ENCODE peak calls at places on chromosome 19, in eight cellular contexts. N, Y, J, P, C, X, F and U are unnamed samples. For H3K4me1, the result is how much of the 10 kb centered on the place peaks cover.

GRCh38 chr19:22610121-22610520 is 24.0 kb upstream of the ZNF492 start:
- DNase-seq in N (no peak), C (no peak), P (no peak), Y (no peak), F (no peak), X (no peak), J (no peak), U (no peak)

GRCh38 chr19:32566246-32566830 is 14.7 kb upstream of the PDCD5 start:
- DNase-seq in Y (no peak), P (no peak), J (no peak), C (no peak), X (no peak), N (no peak), F (no peak), U (no peak)

GRCh38 chr19:7550987-7551761 is 15.7 kb downstream of the PNPLA6 start:
- DNase-seq in Y (no peak), N (peak), F (no peak), P (no peak), C (peak), J (peak), X (peak), U (peak)

GRCh38 chr19:28727133-28727834 is 485.7 kb downstream of the UQCRFS1 start:
- DNase-seq in C (no peak), Y (no peak), P (no peak), F (no peak), J (no peak), N (no peak), X (peak), U (no peak)

GRCh38 chr19:18131841-18132596 is 20.9 kb upstream of the PIK3R2 start:
- DNase-seq in J (no peak), X (no peak), F (no peak), Y (no peak), P (no peak), N (no peak), C (no peak), U (no peak)

GRCh38 chr19:15323496-15324235 is 8.7 kb downstream of the BRD4 start:
- DNase-seq in N (no peak), Y (no peak), X (peak), F (no peak), P (peak), C (peak), J (peak), U (peak)

GRCh38 chr19:8240274-8241229 is 31.4 kb downstream of the CERS4 start:
- DNase-seq in P (peak), N (peak), Y (peak), C (peak), F (peak), X (peak), J (peak), U (peak)

GRCh38 chr19:40650749-40651305 is 39.6 kb downstream of the NUMBL start:
- DNase-seq in Y (no peak), F (no peak), P (peak), X (no peak), C (no peak), J (no peak), N (no peak), U (peak)

GRCh38 chr19:48424694-48425219 is 21.0 kb upstream of the GRWD1 start:
- DNase-seq in N (peak), Y (no peak), C (no peak), X (peak), P (no peak), F (no peak), J (no peak), U (no peak)

GRCh38 chr19:42273407-42274064 is 4.5 kb downstream of the CIC start:
- DNase-seq in P (no peak), F (no peak), N (no peak), J (no peak), Y (no peak), X (peak), C (peak), U (no peak)

GRCh38 chr19:16051254-16052025 is 24.9 kb upstream of the TPM4 start:
- DNase-seq in J (no peak), C (no peak), P (no peak), Y (no peak), N (no peak), X (no peak), F (no peak), U (no peak)

GRCh38 chr19:33304760-33305647 is 2.7 kb upstream of the CEBPA start:
- DNase-seq in F (no peak), X (no peak), C (no peak), J (no peak), Y (peak), N (no peak), P (no peak), U (peak)

DNA sequence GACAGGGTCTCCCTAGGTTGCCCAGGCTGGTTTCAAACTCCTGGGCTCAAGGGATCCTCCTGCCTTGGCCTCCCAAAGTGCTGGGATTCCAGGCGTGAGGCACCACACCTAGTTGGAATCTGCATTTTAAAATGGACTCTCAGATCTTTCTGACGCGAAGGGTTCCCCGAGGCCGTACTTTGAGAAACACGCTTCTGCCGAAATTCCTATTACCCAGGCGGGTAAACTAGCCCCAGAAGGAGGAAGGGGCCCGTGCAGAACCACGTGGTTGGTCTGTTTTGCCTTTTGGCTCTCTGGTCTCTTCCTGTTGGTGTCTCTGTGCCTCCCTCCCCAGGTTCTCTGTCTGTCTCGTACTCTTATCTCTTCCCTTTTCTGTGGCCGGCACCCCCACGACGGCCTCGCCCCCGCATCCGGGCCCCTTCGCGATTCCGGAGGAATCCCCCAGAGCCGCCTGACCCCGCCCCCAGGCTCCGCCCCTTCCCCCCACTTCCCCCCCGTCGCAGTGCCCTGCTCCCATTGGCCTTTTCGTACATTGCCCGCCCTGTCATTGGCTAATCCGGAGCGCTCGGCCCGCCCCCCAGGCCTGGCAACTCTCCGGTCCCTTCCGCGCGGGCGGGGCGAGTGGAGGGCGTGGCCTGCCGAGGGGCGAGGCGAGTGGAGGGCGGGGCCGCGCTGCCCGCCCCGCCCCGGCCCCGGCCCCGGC is at the start of gene TNFAIP8L1:
- DNase-seq in N (peak), C (peak), F (peak), P (peak), J (peak), Y (peak), X (peak), U (peak)
- TF ChIP-seq POLR2A in N (peak), C (no peak), F (no peak), P (no peak), J (no peak), Y (no peak), X (no peak), U (no peak)

GRCh38 chr19:1151917-1152601 is 22.0 kb downstream of the SBNO2 start:
- DNase-seq in N (peak), Y (no peak), P (no peak), F (no peak), J (peak), X (peak), C (no peak), U (peak)
- H3K4me1 ChIP-seq in N (half or more), Y (under half), P (under half), F (half or more), J (under half), X (under half), C (under half), U (half or more)

GRCh38 chr19:11890634-11891033 is 3.1 kb downstream of the ZNF69 start:
- DNase-seq in N (no peak), Y (no peak), X (no peak), P (no peak), F (no peak), J (no peak), C (no peak), U (no peak)

GRCh38 chr19:11894851-11895250 is 7.3 kb downstream of the ZNF69 start:
- DNase-seq in J (no peak), C (no peak), N (no peak), P (no peak), X (no peak), Y (no peak), F (no peak), U (no peak)
- H3K4me3 ChIP-seq in J (no peak), C (no peak), N (no peak), P (no peak), X (no peak), Y (no peak), F (no peak), U (no peak)

GRCh38 chr19:49551531-49551930 is 23.7 kb downstream of the RCN3 start:
- DNase-seq in Y (no peak), J (no peak), C (no peak), N (no peak), P (no peak), F (no peak), X (no peak), U (no peak)
- TF ChIP-seq POLR2A in Y (no peak), J (no peak), C (no peak), N (no peak), P (no peak), F (no peak), X (no peak), U (no peak)

DNA sequence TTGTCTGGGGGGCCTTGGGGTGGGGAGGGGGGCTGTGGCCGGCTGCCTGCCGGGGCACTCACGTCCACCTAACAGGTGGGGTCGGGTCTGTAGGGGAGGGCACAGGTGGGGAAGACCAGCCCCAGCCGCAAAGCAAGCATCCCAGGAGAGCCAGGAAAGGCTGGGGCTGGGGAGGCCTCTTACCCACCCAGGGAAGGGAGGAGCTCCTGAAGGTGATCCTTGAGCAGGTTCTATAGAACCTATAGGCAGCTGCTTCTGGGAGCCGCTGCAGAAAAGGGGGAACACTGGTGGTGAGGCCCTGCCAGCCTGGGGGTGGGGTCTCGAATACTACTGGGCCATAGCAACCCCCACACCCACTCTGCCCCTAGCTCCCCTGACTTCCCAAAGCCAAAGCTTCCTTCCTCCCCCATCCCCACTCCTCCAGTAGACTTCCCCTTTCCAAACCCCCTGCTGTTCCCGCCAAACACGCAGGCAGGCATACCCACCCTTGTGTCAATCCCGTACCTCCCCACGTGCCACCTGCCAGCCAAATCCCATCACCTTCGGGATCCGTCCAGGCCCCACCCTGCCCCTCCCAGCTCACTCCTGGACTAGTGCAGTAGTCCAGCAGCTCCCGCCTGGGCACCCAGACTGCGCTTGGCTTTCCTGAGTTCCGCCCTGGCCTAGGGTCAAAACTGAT is 5.6 kb downstream of the KLF16 start:
- DNase-seq in Y (no peak), C (no peak), J (no peak), X (no peak), P (no peak), F (no peak), N (peak), U (no peak)
- H3K4me1 ChIP-seq in Y (under half), C (under half), J (under half), X (half or more), P (half or more), F (half or more), N (half or more), U (under half)

GRCh38 chr19:51000981-51001380 is 423 bp downstream of the KLK8 start:
- DNase-seq in N (no peak), Y (no peak), C (no peak), X (no peak), J (no peak), P (no peak), F (no peak), U (no peak)
- H3K4me3 ChIP-seq in N (no peak), Y (no peak), C (no peak), X (no peak), J (no peak), P (no peak), F (peak), U (no peak)